ENCODE peak calls at places on chromosomes 1 and 21, in nine cellular contexts. N is astrocyte of the spinal cord, Z is cardiac fibroblast, A is fibroblast of mammary gland, R is ascending aorta, J is retinal pigment epithelial cell, T is left ventricle myocardium inferior, M is HCT116, G is heart right ventricle. U is an unnamed sample.
A peak's percentile ranks its signal among the peaks of the same experiment; 100 is the strongest.

GRCh38 chr1:246724001-246724724 is at the start of gene SCCPDH:
- DNase-seq in N (peak; percentile 74), Z (peak; percentile 74), A (peak; percentile 54), R (peak; percentile 84), J (peak; percentile 20), T (peak; percentile 78), M (no peak), G (peak; percentile 70), U (no peak)

GRCh38 chr1:110636149-110636935 is 30.2 kb upstream of the KCNA2 start:
- DNase-seq in N (no peak), Z (no peak), A (no peak), R (no peak), J (no peak), T (no peak), M (no peak), G (no peak), U (no peak)

GRCh38 chr1:63888984-63889383 is 115.2 kb downstream of the ROR1 start:
- DNase-seq in N (no peak), Z (no peak), A (peak; percentile 96), R (no peak), J (no peak), T (no peak), M (no peak), G (no peak), U (no peak)

GRCh38 chr21:36347278-36347961 is 27.4 kb downstream of the MORC3 start:
- DNase-seq in N (peak; percentile 20), Z (no peak), A (peak; percentile 29), R (no peak), J (no peak), T (no peak), M (no peak), G (no peak), U (no peak)

GRCh38 chr1:244242446-244242845 is 191.4 kb downstream of the ZBTB18 start:
- DNase-seq in N (peak; percentile 14), Z (no peak), A (no peak), R (no peak), J (no peak), T (no peak), M (no peak), G (no peak), U (no peak)

GRCh38 chr1:220527279-220528048 is 472 bp upstream of the MARK1 start:
- DNase-seq in N (peak; percentile 30), Z (no peak), A (no peak), R (peak; percentile 80), J (no peak), T (peak; percentile 48), M (no peak), G (peak; percentile 53), U (no peak)

GRCh38 chr1:185593271-185593670 is 140.9 kb upstream of the HMCN1 start:
- DNase-seq in N (no peak), Z (no peak), A (peak; percentile 23), R (no peak), J (no peak), T (no peak), M (no peak), G (no peak), U (no peak)

GRCh38 chr21:34198232-34199120 is 125.1 kb downstream of the MRPS6 start:
- DNase-seq in N (no peak), Z (no peak), A (no peak), R (no peak), J (no peak), T (no peak), M (no peak), G (no peak), U (no peak)

GRCh38 chr1:41380979-41381690 is 19.9 kb downstream of the FOXO6 start:
- DNase-seq in N (no peak), Z (peak; percentile 31), A (no peak), R (peak; percentile 75), J (peak; percentile 52), T (peak; percentile 61), M (peak; percentile 18), G (no peak), U (no peak)

GRCh38 chr1:19449454-19450228 is 35.7 kb downstream of the CAPZB start:
- DNase-seq in N (no peak), Z (no peak), A (no peak), R (no peak), J (no peak), T (no peak), M (no peak), G (no peak), U (no peak)

GRCh38 chr1:12760256-12760795 is 13.2 kb upstream of the PRAMEF12 start:
- DNase-seq in N (no peak), Z (no peak), A (no peak), R (no peak), J (no peak), T (no peak), M (peak; percentile 12), G (no peak), U (no peak)

GRCh38 chr1:23118957-23119792 is 49.5 kb downstream of the LUZP1 start:
- DNase-seq in N (peak; percentile 39), Z (peak; percentile 39), A (no peak), R (no peak), J (no peak), T (no peak), M (no peak), G (no peak), U (no peak)

GRCh38 chr1:59013276-59013927 is 229.6 kb upstream of the JUN start:
- DNase-seq in N (peak; percentile 26), Z (peak; percentile 66), A (peak; percentile 41), R (no peak), J (no peak), T (peak; percentile 48), M (no peak), G (peak; percentile 41), U (peak; percentile 71)
- H3K4me3 ChIP-seq in N (no peak overlapping the region), Z (no peak overlapping the region), A (no peak overlapping the region), R (peak overlapping the region; percentile 41), J (no peak overlapping the region), T (peak overlapping the region; percentile 46), M (no peak overlapping the region), G (peak overlapping the region; percentile 37), U (peak overlapping the region; percentile 22)

GRCh38 chr1:114758251-114758832 is 558 bp upstream of the CSDE1 start:
- DNase-seq in N (peak; percentile 8), Z (no peak), A (peak; percentile 30), R (no peak), J (no peak), T (no peak), M (no peak), G (no peak), U (no peak)
- TF ChIP-seq CTCF in N (no peak), Z (no peak), A (no peak), R (no peak), J (no peak), T (no peak), M (no peak), G (no peak), U (no peak)

DNA sequence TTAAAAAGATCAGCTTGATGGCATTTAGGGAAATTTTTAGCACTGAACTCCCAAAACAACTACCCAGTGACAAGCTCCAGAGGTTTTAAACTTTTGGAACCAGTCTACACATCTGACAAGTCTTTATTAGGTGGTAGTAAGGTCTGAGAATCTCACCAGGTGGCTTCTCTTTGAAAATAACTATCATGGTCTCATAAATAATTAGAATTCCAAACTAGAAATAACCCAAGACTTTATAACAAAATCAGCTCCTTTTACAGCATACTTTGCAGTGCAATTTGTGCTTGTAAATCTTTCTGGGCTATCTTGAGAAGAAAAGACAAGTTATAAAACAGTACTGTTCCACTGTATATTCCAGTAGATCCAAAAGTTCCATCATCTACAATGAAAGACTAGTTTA is 108.7 kb downstream of the LTN1 start:
- DNase-seq in N (no peak), Z (no peak), A (no peak), R (no peak), J (no peak), T (no peak), M (no peak), G (no peak), U (no peak)
- H3K4me3 ChIP-seq in N (no peak overlapping the region), Z (no peak overlapping the region), A (peak overlapping the region; percentile 68), R (peak overlapping the region; percentile 62), J (peak overlapping the region; percentile 76), T (peak overlapping the region; percentile 67), M (peak overlapping the region; percentile 55), G (peak overlapping the region; percentile 64), U (peak overlapping the region; percentile 83)

GRCh38 chr1:93306920-93307319 is 38.8 kb upstream of the DR1 start:
- DNase-seq in N (no peak), Z (no peak), A (no peak), R (no peak), J (no peak), T (no peak), M (no peak), G (no peak), U (no peak)

GRCh38 chr1:93302078-93302477 is 43.6 kb upstream of the DR1 start:
- DNase-seq in N (no peak), Z (no peak), A (no peak), R (no peak), J (no peak), T (no peak), M (no peak), G (no peak), U (no peak)

GRCh38 chr1:93301131-93301530 is 44.6 kb upstream of the DR1 start:
- DNase-seq in N (no peak), Z (no peak), A (no peak), R (no peak), J (no peak), T (no peak), M (no peak), G (no peak), U (no peak)

GRCh38 chr1:93304716-93305138 is 41.0 kb upstream of the DR1 start:
- DNase-seq in N (peak; percentile 67), Z (peak; percentile 82), A (peak; percentile 78), R (peak; percentile 69), J (peak; percentile 18), T (no peak), M (peak; percentile 35), G (peak; percentile 54), U (peak; percentile 12)
- TF ChIP-seq CTCF in N (peak; percentile 83), Z (peak; percentile 77), A (peak; percentile 94), R (peak; percentile 90), J (peak; percentile 84), T (peak; percentile 93), M (peak; percentile 78), G (peak; percentile 95), U (peak; percentile 90)

GRCh38 chr1:175834597-175834996 is 91.2 kb upstream of the TNR start:
- DNase-seq in N (no peak), Z (no peak), A (no peak), R (no peak), J (no peak), T (no peak), M (no peak), G (no peak), U (no peak)
- H3K4me3 ChIP-seq in N (no peak overlapping the region), Z (no peak overlapping the region), A (no peak overlapping the region), R (no peak overlapping the region), J (no peak overlapping the region), T (no peak overlapping the region), M (no peak overlapping the region), G (no peak overlapping the region), U (no peak overlapping the region)

GRCh38 chr1:215076312-215076711 is 6.2 kb upstream of the KCNK2 start:
- DNase-seq in N (peak; percentile 52), Z (peak; percentile 66), A (peak; percentile 69), R (no peak), J (no peak), T (no peak), M (peak; percentile 34), G (no peak), U (peak; percentile 19)
- TF ChIP-seq CTCF in N (peak; percentile 52), Z (peak; percentile 51), A (peak; percentile 48), R (no peak), J (peak; percentile 69), T (no peak), M (peak; percentile 64), G (no peak), U (peak; percentile 81)

GRCh38 chr1:61088163-61088840 is 5.9 kb downstream of the NFIA start:
- DNase-seq in N (no peak), Z (no peak), A (no peak), R (no peak), J (no peak), T (no peak), M (no peak), G (no peak), U (no peak)
- H3K4me3 ChIP-seq in N (no peak overlapping the region), Z (no peak overlapping the region), A (no peak overlapping the region), R (peak overlapping the region; percentile 95), J (no peak overlapping the region), T (peak overlapping the region; percentile 88), M (no peak overlapping the region), G (peak overlapping the region; percentile 85), U (no peak overlapping the region)

U was measured in epithelial cell of proximal tubule.